ENCODE peak calls at places on chromosomes 16 and 17, in six cellular contexts. Z, M, N, Y, U and A are unnamed samples.

GRCh38 chr17:2964370-2964769 is 99.0 kb downstream of the OR1D5 start:
- DNase-seq in U (no peak), Z (no peak), Y (no peak), N (no peak), M (no peak), A (no peak)

GRCh38 chr17:3754458-3755334 is 31.0 kb downstream of the HASPIN start:
- DNase-seq in N (peak; percentile 100), U (no peak), Y (no peak), M (peak; percentile 82), Z (peak; percentile 95), A (peak; percentile 54)

GRCh38 chr17:81537343-81537855 is 9.2 kb downstream of the FSCN2 start:
- DNase-seq in N (no peak), Z (peak; percentile 49), U (no peak), M (no peak), Y (no peak), A (no peak)

GRCh38 chr16:90047714-90048346 is 28.6 kb upstream of the DBNDD1 start:
- DNase-seq in M (peak; percentile 15), U (no peak), N (no peak), Z (no peak), Y (no peak), A (no peak)

GRCh38 chr17:20092973-20093626 is 83.9 kb downstream of the SPECC1 start:
- DNase-seq in N (no peak), U (no peak), Z (no peak), M (no peak), Y (no peak), A (no peak)

GRCh38 chr16:58652741-58653140 is 23.1 kb upstream of the CNOT1 start:
- DNase-seq in N (peak; percentile 90), U (peak; percentile 57), Z (no peak), Y (no peak), M (no peak), A (peak; percentile 81)

GRCh38 chr16:30609002-30609927 is 924 bp downstream of the ZNF689 start:
- DNase-seq in U (no peak), Z (no peak), M (peak; percentile 57), N (no peak), Y (no peak), A (no peak)

GRCh38 chr17:3894927-3895343 is 2.1 kb upstream of the CAMKK1 start:
- DNase-seq in N (no peak), U (no peak), Y (no peak), Z (no peak), M (no peak), A (no peak)

GRCh38 chr16:89320717-89321501 is 103.4 kb downstream of the ZNF778 start:
- DNase-seq in N (no peak), Y (no peak), M (peak; percentile 80), Z (no peak), U (no peak), A (no peak)

GRCh38 chr17:67506966-67507365 is 129.9 kb downstream of the PITPNC1 start:
- DNase-seq in M (no peak), Z (no peak), Y (no peak), N (no peak), U (no peak), A (no peak)

GRCh38 chr17:21463204-21463661 is 87.1 kb downstream of the KCNJ12 start:
- DNase-seq in N (no peak), Y (no peak), U (no peak), M (peak; percentile 11), Z (no peak), A (no peak)

GRCh38 chr17:305090-305976 is 47.3 kb downstream of the RPH3AL start:
- DNase-seq in U (no peak), N (no peak), Y (no peak), Z (no peak), M (no peak), A (no peak)

GRCh38 chr17:80803451-80804428 is 187.9 kb upstream of the CHMP6 start:
- DNase-seq in N (no peak), Y (no peak), Z (no peak), U (no peak), M (no peak), A (no peak)

GRCh38 chr16:87129771-87130170 is 187.4 kb downstream of the C16orf95 start:
- DNase-seq in U (no peak), Z (peak; percentile 29), M (no peak), Y (no peak), N (no peak), A (peak; percentile 54)

GRCh38 chr17:6498356-6498755 is 54.1 kb downstream of the PIMREG start:
- DNase-seq in U (no peak), Z (no peak), M (no peak), N (no peak), Y (no peak), A (no peak)

GRCh38 chr16:8905168-8905762 is 23.1 kb downstream of the LITAFD start:
- DNase-seq in Y (no peak), Z (peak; percentile 19), N (no peak), U (peak; percentile 59), M (peak; percentile 42), A (no peak)

GRCh38 chr17:2841606-2842005 is 45.4 kb downstream of the RAP1GAP2 start:
- DNase-seq in Z (no peak), U (no peak), N (no peak), M (no peak), Y (no peak), A (no peak)

GRCh38 chr16:68972720-68973119 is 129.4 kb downstream of the TANGO6 start:
- DNase-seq in U (no peak), Y (no peak), Z (no peak), M (peak; percentile 57), N (peak; percentile 67), A (peak; percentile 82)

GRCh38 chr16:88338896-88339295 is 43.9 kb upstream of the ZNF469 start:
- DNase-seq in M (no peak), N (no peak), Y (no peak), U (no peak), Z (no peak), A (no peak)

GRCh38 chr16:66382966-66383299 is 16.4 kb downstream of the CDH5 start:
- DNase-seq in Z (no peak), U (peak; percentile 41), Y (no peak), N (no peak), M (no peak), A (peak; percentile 60)

DNA sequence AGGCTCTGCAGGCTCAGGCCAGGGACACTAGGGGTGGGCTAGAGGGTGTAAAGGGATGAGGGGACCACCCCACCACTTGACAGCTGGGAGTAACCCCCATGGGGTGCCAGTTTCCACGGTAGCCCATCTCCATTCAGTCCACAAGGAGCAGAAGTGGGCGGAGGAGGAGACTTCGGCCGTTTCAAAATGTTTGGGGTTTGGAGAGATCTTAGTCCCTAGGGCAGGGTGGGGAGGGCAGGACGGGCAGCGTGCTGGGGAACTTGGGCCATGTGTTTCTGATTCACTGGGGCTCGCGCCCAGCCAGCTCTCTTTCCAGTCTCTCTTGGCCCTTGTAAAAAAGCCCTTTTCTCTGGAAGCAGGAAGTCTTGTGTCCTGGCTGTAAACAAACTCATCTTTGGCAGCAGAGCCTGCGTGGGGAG is 8.3 kb downstream of the CYGB start:
- DNase-seq in M (peak; percentile 64), N (no peak), Y (no peak), U (no peak), Z (no peak), A (no peak)
- H3K36me3 ChIP-seq in M (no peaks in the 10 kb centered on the region), N (no peaks in the 10 kb centered on the region), Y (no peaks in the 10 kb centered on the region), U (no peaks in the 10 kb centered on the region), Z (no peaks in the 10 kb centered on the region), A (no peaks in the 10 kb centered on the region)

GRCh38 chr16:52113812-52114211 is 433.1 kb downstream of the TOX3 start:
- DNase-seq in N (no peak), Z (no peak), Y (no peak), U (no peak), M (no peak), A (no peak)

GRCh38 chr16:52117171-52117570 is 429.8 kb downstream of the TOX3 start:
- DNase-seq in Y (no peak), M (no peak), Z (no peak), U (no peak), N (no peak), A (no peak)

GRCh38 chr16:52114414-52114813 is 432.5 kb downstream of the TOX3 start:
- DNase-seq in U (no peak), Z (no peak), M (no peak), N (no peak), Y (no peak), A (no peak)
- TF ChIP-seq ZNF274 in U (no peak), Z (no peak), M (no peak), N (no peak), Y (no peak), A (no peak)

DNA sequence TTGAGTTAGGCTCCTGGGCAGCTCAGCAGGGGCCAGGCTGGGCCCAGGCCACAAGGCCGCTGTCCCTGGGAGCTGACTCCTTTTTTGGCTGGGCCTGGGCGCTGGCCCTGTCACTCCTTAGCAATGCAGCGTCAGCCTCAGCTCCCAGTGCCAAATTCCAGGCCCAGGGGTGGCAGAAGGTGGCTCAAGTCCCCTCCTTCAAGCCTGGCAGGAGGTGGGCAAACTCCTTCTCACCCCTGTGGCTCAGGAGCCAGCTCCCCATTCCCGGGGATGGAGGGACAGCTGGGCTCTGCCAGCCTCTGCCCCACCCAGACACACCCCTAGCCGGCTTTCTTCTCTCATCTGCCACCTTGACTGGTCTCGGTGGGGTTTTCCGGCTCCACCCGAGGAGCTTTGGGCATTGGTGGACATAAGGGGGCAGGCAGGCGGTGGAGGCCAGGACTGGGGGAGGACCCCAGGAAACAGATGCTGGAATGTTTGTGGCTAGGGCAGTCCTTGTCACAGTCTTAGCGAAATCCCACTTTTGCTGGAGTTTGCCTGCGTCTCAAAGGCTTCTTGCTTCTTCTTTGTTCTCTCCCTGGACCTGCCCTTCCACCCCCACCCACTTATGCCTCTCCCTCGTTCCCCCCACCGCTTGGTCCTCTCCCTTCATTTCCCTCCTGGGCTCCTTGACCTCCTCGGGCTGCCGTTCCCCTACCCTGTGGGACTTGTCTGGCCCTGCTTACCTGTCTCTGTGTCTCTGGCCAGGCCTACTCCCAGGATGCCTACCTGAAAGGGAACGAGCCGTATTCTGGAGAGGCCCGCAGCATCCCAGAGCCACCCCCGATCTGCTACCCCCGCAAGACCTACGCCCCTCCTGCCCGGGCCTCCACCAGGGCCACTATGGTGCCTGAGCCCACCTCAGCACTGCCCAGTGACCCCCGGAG is 37.4 kb downstream of the ARHGAP23 start:
- DNase-seq in M (no peak), U (no peak), Z (no peak), Y (no peak), N (no peak), A (no peak)
- H3K4me3 ChIP-seq in M (no peak overlapping the region), U (no peak overlapping the region), Z (peak overlapping the region; percentile 69), Y (no peak overlapping the region), N (no peak overlapping the region), A (no peak overlapping the region)

GRCh38 chr16:57283214-57283955 is 1.1 kb downstream of the PLLP start:
- DNase-seq in Y (no peak), M (no peak), U (no peak), N (no peak), Z (no peak), A (no peak)

GRCh38 chr16:57283956-57284205 is 591 bp downstream of the PLLP start:
- DNase-seq in Z (no peak), N (no peak), M (no peak), Y (no peak), U (no peak), A (no peak)

GRCh38 chr16:57284206-57284951 is at the start of gene PLLP:
- DNase-seq in Z (no peak), M (peak; percentile 63), Y (no peak), U (no peak), N (no peak), A (no peak)

GRCh38 chr16:57284952-57285263 is 436 bp upstream of the PLLP start:
- DNase-seq in Y (no peak), Z (no peak), M (no peak), N (no peak), U (no peak), A (no peak)

DNA sequence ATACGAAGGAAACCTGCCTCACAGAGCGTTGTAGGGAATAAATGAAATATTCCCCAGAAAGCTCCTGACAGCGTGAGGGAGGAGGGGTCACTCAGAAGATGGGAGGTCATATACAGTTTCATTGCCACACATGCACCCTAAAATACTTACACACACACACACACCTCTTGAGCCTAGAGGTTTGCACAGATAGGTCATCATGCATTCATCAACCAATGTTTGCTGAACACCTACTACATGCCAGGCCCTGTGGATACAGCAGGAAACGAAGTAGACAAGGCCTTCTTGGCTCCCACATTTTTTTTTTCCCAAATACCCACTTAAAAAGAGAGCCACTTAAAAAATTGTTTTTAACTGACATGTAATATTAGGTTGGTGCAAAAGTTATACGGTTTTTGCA is 907 bp upstream of the PLLP start:
- DNase-seq in M (no peak), Y (no peak), Z (no peak), N (no peak), U (no peak), A (no peak)
- H3K36me3 ChIP-seq in M (no peaks in the 10 kb centered on the region), Y (no peaks in the 10 kb centered on the region), Z (no peaks in the 10 kb centered on the region), N (no peaks in the 10 kb centered on the region), U (no peaks in the 10 kb centered on the region), A (no peaks in the 10 kb centered on the region)